ENCODE peak calls at places on chromosomes 11 and 22, in ten cellular contexts. K, B, E, T, M, J, O, C, W and H are unnamed samples.

GRCh38 chr11:3096909-3097395 is 39.7 kb upstream of the CARS1 start:
- DNase-seq in K (no peak), B (no peak), E (no peak), T (no peak), M (no peak), J (no peak), O (no peak), C (no peak), W (no peak), H (no peak)

GRCh38 chr11:7965386-7965785 is at the start of gene NLRP10:
- DNase-seq in K (no peak), B (peak; percentile 86), E (no peak), T (peak; percentile 67), M (no peak), J (no peak), O (no peak), C (peak; percentile 6), W (no peak), H (no peak)

GRCh38 chr22:30266445-30267381 is at the start of gene OSM:
- DNase-seq in K (peak; percentile 74), B (no peak), E (no peak), T (no peak), M (peak; percentile 75), J (peak; percentile 50), O (peak; percentile 70), C (no peak), W (no peak), H (no peak)

GRCh38 chr11:3200388-3201111 is 18.1 kb downstream of the MRGPRG start:
- DNase-seq in K (no peak), B (no peak), E (no peak), T (no peak), M (no peak), J (peak; percentile 14), O (no peak), C (no peak), W (no peak), H (no peak)

GRCh38 chr11:98136357-98136756 is 884.4 kb upstream of the CNTN5 start:
- DNase-seq in K (no peak), B (no peak), E (no peak), T (no peak), M (no peak), J (no peak), O (no peak), C (no peak), W (no peak), H (no peak)

GRCh38 chr11:96228472-96228871 is 114.5 kb downstream of the MAML2 start:
- DNase-seq in K (peak; percentile 79), B (peak; percentile 97), E (peak; percentile 16), T (peak; percentile 88), M (no peak), J (no peak), O (peak; percentile 43), C (peak; percentile 95), W (no peak), H (peak; percentile 78)

GRCh38 chr22:45285431-45286058 is 796 bp downstream of the UPK3A start:
- DNase-seq in K (no peak), B (no peak), E (no peak), T (no peak), M (no peak), J (no peak), O (no peak), C (no peak), W (no peak), H (no peak)

GRCh38 chr11:2888266-2888968 is 2.8 kb upstream of the CDKN1C start:
- DNase-seq in K (peak; percentile 95), B (peak; percentile 80), E (peak; percentile 67), T (peak; percentile 70), M (peak; percentile 91), J (peak; percentile 92), O (peak; percentile 96), C (peak; percentile 83), W (peak; percentile 42), H (peak; percentile 79)

GRCh38 chr22:49479566-49479965 is 348.1 kb downstream of the BRD1 start:
- DNase-seq in K (no peak), B (no peak), E (no peak), T (no peak), M (no peak), J (no peak), O (no peak), C (no peak), W (no peak), H (no peak)

GRCh38 chr11:63537293-63538101 is 889 bp downstream of the PLAAT4 start:
- DNase-seq in K (peak; percentile 79), B (peak; percentile 96), E (no peak), T (no peak), M (no peak), J (peak; percentile 85), O (peak; percentile 86), C (no peak), W (no peak), H (peak; percentile 52)

GRCh38 chr11:18792066-18792591 is 531 bp upstream of the PTPN5 start:
- DNase-seq in K (no peak), B (peak; percentile 4), E (no peak), T (no peak), M (no peak), J (peak; percentile 55), O (no peak), C (no peak), W (no peak), H (no peak)

GRCh38 chr22:40258463-40259046 is 80.8 kb downstream of the TNRC6B start:
- DNase-seq in K (no peak), B (peak; percentile 41), E (peak; percentile 82), T (no peak), M (no peak), J (no peak), O (no peak), C (peak; percentile 50), W (no peak), H (no peak)

GRCh38 chr11:122633219-122633829 is 22.2 kb upstream of the UBASH3B start:
- DNase-seq in K (no peak), B (peak; percentile 54), E (no peak), T (no peak), M (no peak), J (no peak), O (no peak), C (peak; percentile 77), W (no peak), H (no peak)

GRCh38 chr11:123475478-123475877 is 45.4 kb downstream of the GRAMD1B start:
- DNase-seq in K (no peak), B (peak; percentile 22), E (no peak), T (no peak), M (no peak), J (no peak), O (no peak), C (peak; percentile 65), W (no peak), H (no peak)

GRCh38 chr11:62601114-62601363 is 626 bp downstream of the MTA2 start:
- DNase-seq in K (no peak), B (no peak), E (no peak), T (no peak), M (peak; percentile 51), J (no peak), O (peak; percentile 52), C (peak; percentile 43), W (no peak), H (no peak)

GRCh38 chr22:46897246-46897623 is 134.8 kb downstream of the TBC1D22A start:
- DNase-seq in K (no peak), B (no peak), E (no peak), T (no peak), M (no peak), J (no peak), O (peak; percentile 15), C (no peak), W (no peak), H (no peak)

GRCh38 chr22:37197451-37198289 is 9.6 kb upstream of the C1QTNF6 start:
- DNase-seq in K (peak; percentile 57), B (peak; percentile 89), E (peak; percentile 92), T (no peak), M (no peak), J (no peak), O (peak; percentile 51), C (peak; percentile 87), W (no peak), H (no peak)

GRCh38 chr11:103863497-103863896 is 172.9 kb upstream of the DDI1 start:
- DNase-seq in K (no peak), B (peak; percentile 61), E (no peak), T (peak; percentile 23), M (no peak), J (no peak), O (no peak), C (peak; percentile 24), W (no peak), H (no peak)

GRCh38 chr11:76797341-76798201 is 14.4 kb downstream of the TSKU start:
- DNase-seq in K (no peak), B (no peak), E (no peak), T (no peak), M (no peak), J (no peak), O (no peak), C (no peak), W (no peak), H (no peak)
- H3K27ac ChIP-seq in K (no peak overlapping the region), B (no peak overlapping the region), E (no peak overlapping the region), T (no peak overlapping the region), M (no peak overlapping the region), J (no peak overlapping the region), O (no peak overlapping the region), C (no peak overlapping the region), W (no peak overlapping the region), H (no peak overlapping the region)

DNA sequence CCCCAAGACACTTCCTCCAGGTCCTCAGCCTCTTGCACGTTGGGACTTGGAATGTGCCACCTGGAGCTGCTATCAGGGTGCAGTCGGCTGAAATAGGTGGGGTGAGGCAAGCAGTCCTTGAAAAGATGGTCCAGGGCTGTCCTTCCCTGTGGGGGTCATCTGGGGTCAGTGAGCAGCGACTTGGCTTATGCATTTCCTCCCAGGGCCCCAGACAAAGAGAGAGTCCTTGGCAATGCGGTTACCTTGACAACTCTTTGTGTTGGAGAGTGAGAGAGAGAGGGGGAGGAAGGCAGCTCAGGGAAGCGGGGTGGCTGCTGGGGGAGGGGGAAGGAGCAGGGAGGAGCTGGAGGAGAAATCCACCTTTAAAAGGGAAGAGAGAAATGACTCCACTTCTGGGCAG is 93.8 kb downstream of the MIAT start:
- DNase-seq in K (no peak), B (peak; percentile 57), E (no peak), T (no peak), M (no peak), J (no peak), O (no peak), C (peak; percentile 37), W (no peak), H (no peak)
- H3K27ac ChIP-seq in K (no peak overlapping the region), B (no peak overlapping the region), E (no peak overlapping the region), T (no peak overlapping the region), M (no peak overlapping the region), J (no peak overlapping the region), O (no peak overlapping the region), C (no peak overlapping the region), W (no peak overlapping the region), H (no peak overlapping the region)

DNA sequence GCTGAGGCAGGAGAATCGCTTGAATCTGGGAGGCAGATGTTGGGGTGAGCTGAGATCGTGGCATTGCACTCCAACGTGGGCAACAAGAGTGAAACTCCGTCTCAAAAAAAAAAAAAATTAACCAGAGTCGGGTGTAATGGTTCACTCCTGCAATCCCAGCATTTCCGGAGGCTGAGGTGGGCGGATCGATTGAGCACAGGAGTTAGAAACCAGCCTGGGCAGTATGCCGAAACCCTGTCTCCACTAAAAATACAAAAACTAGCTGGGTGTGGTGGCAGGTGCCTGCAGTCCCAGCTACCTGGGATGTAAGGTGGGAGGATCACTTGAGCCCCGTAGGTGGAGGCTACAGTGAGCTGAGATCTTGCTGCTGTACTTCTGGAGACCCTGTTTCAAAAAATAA is 1.5 kb downstream of the RANGAP1 start:
- DNase-seq in K (no peak), B (no peak), E (no peak), T (no peak), M (no peak), J (peak; percentile 43), O (no peak), C (no peak), W (no peak), H (no peak)
- H3K27ac ChIP-seq in K (no peak overlapping the region), B (peak overlapping the region; percentile 91), E (peak overlapping the region; percentile 92), T (no peak overlapping the region), M (peak overlapping the region; percentile 87), J (peak overlapping the region; percentile 98), O (peak overlapping the region; percentile 88), C (peak overlapping the region; percentile 41), W (no peak overlapping the region), H (no peak overlapping the region)

GRCh38 chr11:126329644-126330200 is 25.8 kb upstream of the ST3GAL4 start:
- DNase-seq in K (no peak), B (no peak), E (no peak), T (no peak), M (peak; percentile 35), J (peak; percentile 0), O (no peak), C (no peak), W (no peak), H (no peak)
- H3K27ac ChIP-seq in K (no peak overlapping the region), B (no peak overlapping the region), E (no peak overlapping the region), T (no peak overlapping the region), M (no peak overlapping the region), J (no peak overlapping the region), O (no peak overlapping the region), C (no peak overlapping the region), W (no peak overlapping the region), H (no peak overlapping the region)